ENCODE peak calls at places on chromosomes 3 and 15, in seven cellular contexts. One of them, this sample, is unnamed. For H3K4me1, the result is how much of the 10 kb centered on the place peaks cover.

GRCh38 chr15:64013179-64014043 is 32.9 kb downstream of the DAPK2 start:
- DNase-seq in SK-N-SH: peak
- DNase-seq in GM23338: no peak
- DNase-seq in PC-3: peak
- DNase-seq in GM23248: peak
- DNase-seq in neural progenitor cell: peak
- DNase-seq in OCI-LY7: no peak
- DNase-seq in this sample: no peak

GRCh38 chr3:170038434-170039110 is 777 bp downstream of the GPR160 start:
- DNase-seq in SK-N-SH: no peak
- DNase-seq in GM23338: peak
- DNase-seq in PC-3: peak
- DNase-seq in GM23248: peak
- DNase-seq in neural progenitor cell: peak
- DNase-seq in OCI-LY7: peak
- DNase-seq in this sample: peak

GRCh38 chr3:164897335-164897734 is 181.0 kb downstream of the SI start:
- DNase-seq in SK-N-SH: no peak
- DNase-seq in GM23338: no peak
- DNase-seq in PC-3: no peak
- DNase-seq in GM23248: no peak
- DNase-seq in neural progenitor cell: no peak
- DNase-seq in OCI-LY7: no peak
- DNase-seq in this sample: peak

GRCh38 chr15:27535445-27536129 is 563.5 kb downstream of the OCA2 start:
- DNase-seq in SK-N-SH: peak
- DNase-seq in GM23338: peak
- DNase-seq in PC-3: no peak
- DNase-seq in GM23248: no peak
- DNase-seq in neural progenitor cell: no peak
- DNase-seq in OCI-LY7: no peak
- DNase-seq in this sample: no peak

GRCh38 chr15:57429098-57429497 is 52.8 kb downstream of the CGNL1 start:
- DNase-seq in SK-N-SH: no peak
- DNase-seq in GM23338: no peak
- DNase-seq in PC-3: no peak
- DNase-seq in GM23248: no peak
- DNase-seq in neural progenitor cell: no peak
- DNase-seq in OCI-LY7: no peak
- DNase-seq in this sample: no peak

GRCh38 chr3:150132101-150132749 is 161.5 kb upstream of the PFN2 start:
- DNase-seq in SK-N-SH: peak
- DNase-seq in GM23338: no peak
- DNase-seq in PC-3: peak
- DNase-seq in GM23248: no peak
- DNase-seq in neural progenitor cell: no peak
- DNase-seq in OCI-LY7: no peak
- DNase-seq in this sample: no peak

GRCh38 chr3:129439381-129439816 is 349 bp downstream of the MBD4 start:
- DNase-seq in SK-N-SH: no peak
- DNase-seq in GM23338: peak
- DNase-seq in PC-3: no peak
- DNase-seq in GM23248: peak
- DNase-seq in neural progenitor cell: peak
- DNase-seq in OCI-LY7: peak
- DNase-seq in this sample: peak

GRCh38 chr3:16112910-16113504 is 61.5 kb upstream of the GALNT15 start:
- DNase-seq in SK-N-SH: no peak
- DNase-seq in GM23338: no peak
- DNase-seq in PC-3: peak
- DNase-seq in GM23248: peak
- DNase-seq in neural progenitor cell: no peak
- DNase-seq in OCI-LY7: no peak
- DNase-seq in this sample: no peak

GRCh38 chr3:157527471-157527881 is 24.3 kb upstream of the VEPH1 start:
- DNase-seq in SK-N-SH: no peak
- DNase-seq in GM23338: no peak
- DNase-seq in PC-3: no peak
- DNase-seq in GM23248: peak
- DNase-seq in neural progenitor cell: no peak
- DNase-seq in OCI-LY7: no peak
- DNase-seq in this sample: no peak

GRCh38 chr3:156106721-156107373 is 13.5 kb upstream of the KCNAB1 start:
- DNase-seq in SK-N-SH: no peak
- DNase-seq in GM23338: peak
- DNase-seq in PC-3: no peak
- DNase-seq in GM23248: no peak
- DNase-seq in neural progenitor cell: peak
- DNase-seq in OCI-LY7: no peak
- DNase-seq in this sample: no peak

GRCh38 chr3:180802837-180803236 is 109.6 kb upstream of the FXR1 start:
- DNase-seq in SK-N-SH: peak
- DNase-seq in GM23338: peak
- DNase-seq in PC-3: peak
- DNase-seq in GM23248: peak
- DNase-seq in neural progenitor cell: peak
- DNase-seq in OCI-LY7: peak
- DNase-seq in this sample: peak

GRCh38 chr3:72344256-72345046 is 503.8 kb downstream of the SHQ1 start:
- DNase-seq in SK-N-SH: no peak
- DNase-seq in GM23338: no peak
- DNase-seq in PC-3: no peak
- DNase-seq in GM23248: no peak
- DNase-seq in neural progenitor cell: no peak
- DNase-seq in OCI-LY7: no peak
- DNase-seq in this sample: no peak

GRCh38 chr15:74400915-74401757 is 32.6 kb downstream of the SEMA7A start:
- DNase-seq in SK-N-SH: no peak
- DNase-seq in GM23338: no peak
- DNase-seq in PC-3: peak
- DNase-seq in GM23248: peak
- DNase-seq in neural progenitor cell: no peak
- DNase-seq in OCI-LY7: peak
- DNase-seq in this sample: peak
- H3K4me1 ChIP-seq in SK-N-SH: under half
- H3K4me1 ChIP-seq in GM23338: under half
- H3K4me1 ChIP-seq in PC-3: half or more
- H3K4me1 ChIP-seq in GM23248: half or more
- H3K4me1 ChIP-seq in neural progenitor cell: under half
- H3K4me1 ChIP-seq in OCI-LY7: half or more
- H3K4me1 ChIP-seq in this sample: half or more

GRCh38 chr3:11778248-11778647 is 68.4 kb downstream of the TAMM41 start:
- DNase-seq in SK-N-SH: no peak
- DNase-seq in GM23338: no peak
- DNase-seq in PC-3: no peak
- DNase-seq in GM23248: no peak
- DNase-seq in neural progenitor cell: no peak
- DNase-seq in OCI-LY7: no peak
- DNase-seq in this sample: no peak
- TF ChIP-seq EZH2phosphoT487 in SK-N-SH: no peak
- TF ChIP-seq EZH2phosphoT487 in GM23338: no peak
- TF ChIP-seq EZH2phosphoT487 in PC-3: no peak
- TF ChIP-seq EZH2phosphoT487 in GM23248: no peak
- TF ChIP-seq EZH2phosphoT487 in neural progenitor cell: no peak
- TF ChIP-seq EZH2phosphoT487 in OCI-LY7: no peak
- TF ChIP-seq EZH2phosphoT487 in this sample: no peak

DNA sequence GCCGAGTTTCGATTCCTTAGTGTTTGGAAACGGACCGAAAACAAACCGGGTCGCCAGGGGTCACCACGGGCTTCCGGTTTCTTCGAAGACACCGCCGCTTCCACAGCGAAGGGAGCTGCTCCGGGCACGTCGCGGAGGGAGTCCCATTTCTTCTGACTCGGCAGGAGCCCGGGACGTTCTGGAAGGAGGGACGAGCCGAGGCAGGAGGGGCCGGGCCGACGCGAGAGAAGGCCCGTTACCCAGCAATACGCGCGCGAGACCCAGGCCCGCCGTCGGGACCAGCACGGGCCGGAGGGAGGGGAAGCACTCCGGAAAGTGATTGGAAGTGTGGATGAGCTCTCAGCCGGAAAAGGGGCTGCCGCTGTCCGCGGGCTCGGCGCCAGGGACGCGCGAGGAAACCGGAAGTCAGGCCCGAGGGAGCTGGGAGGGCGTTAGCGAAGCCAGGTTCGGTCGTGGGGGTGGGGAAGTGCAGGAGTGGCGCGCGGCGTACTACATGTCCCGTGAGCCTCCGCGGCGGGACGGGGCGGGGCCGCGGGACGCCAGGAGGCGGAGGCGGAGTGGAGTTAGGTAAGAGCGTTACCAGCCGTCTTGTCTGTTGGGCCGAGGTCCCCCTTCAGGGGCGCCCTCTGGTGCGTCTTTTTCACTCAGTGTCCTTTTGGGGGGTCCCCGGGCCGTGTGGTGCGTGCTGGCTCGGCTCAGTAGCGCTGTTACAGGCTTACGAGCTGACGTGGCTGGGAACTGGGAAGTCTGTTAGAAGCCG is at the start of the genes AZI2 and ZCWPW2:
- DNase-seq in SK-N-SH: peak
- DNase-seq in GM23338: peak
- DNase-seq in PC-3: peak
- DNase-seq in GM23248: peak
- DNase-seq in neural progenitor cell: peak
- DNase-seq in OCI-LY7: peak
- DNase-seq in this sample: peak
- H3K4me1 ChIP-seq in SK-N-SH: under half
- H3K4me1 ChIP-seq in GM23338: under half
- H3K4me1 ChIP-seq in PC-3: under half
- H3K4me1 ChIP-seq in GM23248: under half
- H3K4me1 ChIP-seq in neural progenitor cell: under half
- H3K4me1 ChIP-seq in OCI-LY7: under half
- H3K4me1 ChIP-seq in this sample: under half

GRCh38 chr15:90087454-90088154 is 14.7 kb downstream of the IDH2 start:
- DNase-seq in SK-N-SH: peak
- DNase-seq in GM23338: peak
- DNase-seq in PC-3: peak
- DNase-seq in GM23248: peak
- DNase-seq in neural progenitor cell: no peak
- DNase-seq in OCI-LY7: peak
- DNase-seq in this sample: no peak
- TF ChIP-seq EZH2phosphoT487 in SK-N-SH: no peak
- TF ChIP-seq EZH2phosphoT487 in GM23338: no peak
- TF ChIP-seq EZH2phosphoT487 in PC-3: no peak
- TF ChIP-seq EZH2phosphoT487 in GM23248: no peak
- TF ChIP-seq EZH2phosphoT487 in neural progenitor cell: no peak
- TF ChIP-seq EZH2phosphoT487 in OCI-LY7: no peak
- TF ChIP-seq EZH2phosphoT487 in this sample: no peak

GRCh38 chr15:41966414-41966812 is 5.9 kb downstream of the EHD4 start:
- DNase-seq in SK-N-SH: no peak
- DNase-seq in GM23338: no peak
- DNase-seq in PC-3: no peak
- DNase-seq in GM23248: no peak
- DNase-seq in neural progenitor cell: no peak
- DNase-seq in OCI-LY7: no peak
- DNase-seq in this sample: no peak

GRCh38 chr15:41967506-41968206 is 4.7 kb downstream of the EHD4 start:
- DNase-seq in SK-N-SH: no peak
- DNase-seq in GM23338: no peak
- DNase-seq in PC-3: no peak
- DNase-seq in GM23248: peak
- DNase-seq in neural progenitor cell: peak
- DNase-seq in OCI-LY7: peak
- DNase-seq in this sample: no peak

GRCh38 chr15:41968738-41969137 is 3.6 kb downstream of the EHD4 start:
- DNase-seq in SK-N-SH: no peak
- DNase-seq in GM23338: no peak
- DNase-seq in PC-3: no peak
- DNase-seq in GM23248: peak
- DNase-seq in neural progenitor cell: no peak
- DNase-seq in OCI-LY7: no peak
- DNase-seq in this sample: no peak

GRCh38 chr15:41965441-41966413 is 6.6 kb downstream of the EHD4 start:
- DNase-seq in SK-N-SH: no peak
- DNase-seq in GM23338: peak
- DNase-seq in PC-3: peak
- DNase-seq in GM23248: peak
- DNase-seq in neural progenitor cell: no peak
- DNase-seq in OCI-LY7: no peak
- DNase-seq in this sample: no peak

GRCh38 chr15:41966920-41967465 is 5.4 kb downstream of the EHD4 start:
- DNase-seq in SK-N-SH: no peak
- DNase-seq in GM23338: no peak
- DNase-seq in PC-3: no peak
- DNase-seq in GM23248: no peak
- DNase-seq in neural progenitor cell: no peak
- DNase-seq in OCI-LY7: no peak
- DNase-seq in this sample: no peak
- H3K4me1 ChIP-seq in SK-N-SH: under half
- H3K4me1 ChIP-seq in GM23338: under half
- H3K4me1 ChIP-seq in PC-3: under half
- H3K4me1 ChIP-seq in GM23248: under half
- H3K4me1 ChIP-seq in neural progenitor cell: under half
- H3K4me1 ChIP-seq in OCI-LY7: under half
- H3K4me1 ChIP-seq in this sample: under half

GRCh38 chr3:146180376-146180775 is 19.4 kb upstream of the PLOD2 start:
- DNase-seq in SK-N-SH: no peak
- DNase-seq in GM23338: no peak
- DNase-seq in PC-3: no peak
- DNase-seq in GM23248: no peak
- DNase-seq in neural progenitor cell: no peak
- DNase-seq in OCI-LY7: no peak
- DNase-seq in this sample: no peak

GRCh38 chr3:146189519-146190173 is 28.7 kb upstream of the PLOD2 start:
- DNase-seq in SK-N-SH: peak
- DNase-seq in GM23338: peak
- DNase-seq in PC-3: peak
- DNase-seq in GM23248: peak
- DNase-seq in neural progenitor cell: peak
- DNase-seq in OCI-LY7: peak
- DNase-seq in this sample: peak

GRCh38 chr3:146181181-146181580 is 20.2 kb upstream of the PLOD2 start:
- DNase-seq in SK-N-SH: no peak
- DNase-seq in GM23338: no peak
- DNase-seq in PC-3: no peak
- DNase-seq in GM23248: no peak
- DNase-seq in neural progenitor cell: no peak
- DNase-seq in OCI-LY7: no peak
- DNase-seq in this sample: no peak

GRCh38 chr3:146187334-146187950 is 26.5 kb upstream of the PLOD2 start:
- DNase-seq in SK-N-SH: no peak
- DNase-seq in GM23338: peak
- DNase-seq in PC-3: peak
- DNase-seq in GM23248: peak
- DNase-seq in neural progenitor cell: peak
- DNase-seq in OCI-LY7: peak
- DNase-seq in this sample: peak

GRCh38 chr3:146184616-146185015 is 23.6 kb upstream of the PLOD2 start:
- DNase-seq in SK-N-SH: no peak
- DNase-seq in GM23338: no peak
- DNase-seq in PC-3: peak
- DNase-seq in GM23248: peak
- DNase-seq in neural progenitor cell: no peak
- DNase-seq in OCI-LY7: no peak
- DNase-seq in this sample: no peak
- TF ChIP-seq EZH2phosphoT487 in SK-N-SH: no peak
- TF ChIP-seq EZH2phosphoT487 in GM23338: no peak
- TF ChIP-seq EZH2phosphoT487 in PC-3: no peak
- TF ChIP-seq EZH2phosphoT487 in GM23248: no peak
- TF ChIP-seq EZH2phosphoT487 in neural progenitor cell: no peak
- TF ChIP-seq EZH2phosphoT487 in OCI-LY7: no peak
- TF ChIP-seq EZH2phosphoT487 in this sample: no peak

This sample was measured in MM.1S.